ENCODE peak calls at places on chromosomes 3 and 15, in four cellular contexts. B is glutamatergic neuron, O is fibroblast of lung, E is activated T-cell treated with anti-CD3 and anti-CD28 coated beads for 1 hour. D is an unnamed sample.

GRCh38 chr3:129625071-129625874 is 18.8 kb upstream of the PLXND1 start:
- DNase-seq in B (peak), O (no peak), E (no peak), D (no peak)

GRCh38 chr3:128408693-128409620 is 57.7 kb downstream of the DNAJB8 start:
- DNase-seq in B (no peak), O (no peak), E (no peak), D (no peak)

GRCh38 chr3:187263270-187263669 is 28.3 kb downstream of the MASP1 start:
- DNase-seq in B (no peak), O (peak), E (no peak), D (no peak)

GRCh38 chr3:12662593-12663310 is 1.2 kb downstream of the RAF1 start:
- DNase-seq in B (peak), O (peak), E (peak), D (peak)

GRCh38 chr15:31352283-31352880 is 25.7 kb downstream of the KLF13 start:
- DNase-seq in B (no peak), O (peak), E (no peak), D (no peak)

GRCh38 chr3:183692436-183692835 is 5.2 kb upstream of the YEATS2 start:
- DNase-seq in B (no peak), O (no peak), E (no peak), D (no peak)

GRCh38 chr15:40562691-40563090 is 2.2 kb downstream of the CCDC32 start:
- DNase-seq in B (no peak), O (peak), E (no peak), D (no peak)

GRCh38 chr3:186929676-186930075 is 650 bp upstream of the ST6GAL1 start:
- DNase-seq in B (no peak), O (no peak), E (no peak), D (no peak)

GRCh38 chr3:138186803-138187295 is 252 bp upstream of the ARMC8 start:
- DNase-seq in B (peak), O (peak), E (peak), D (peak)

GRCh38 chr15:74994236-74994635 is 1.1 kb upstream of the SCAMP5 start:
- DNase-seq in B (no peak), O (no peak), E (no peak), D (no peak)

GRCh38 chr3:151037746-151038145 is 47.7 kb upstream of the MED12L start:
- DNase-seq in B (no peak), O (peak), E (no peak), D (no peak)

GRCh38 chr3:52403955-52404354 is 40.9 kb downstream of the SEMA3G start:
- DNase-seq in B (no peak), O (no peak), E (no peak), D (no peak)

GRCh38 chr3:78613366-78614008 is 1154.3 kb downstream of the ROBO1 start:
- DNase-seq in B (no peak), O (no peak), E (no peak), D (no peak)

GRCh38 chr3:125591116-125591755 is 4.1 kb downstream of the OSBPL11 start:
- DNase-seq in B (no peak), O (no peak), E (no peak), D (no peak)

GRCh38 chr3:52447512-52448355 is 2.8 kb upstream of the SEMA3G start:
- DNase-seq in B (no peak), O (no peak), E (no peak), D (no peak)

GRCh38 chr3:126967386-126967785 is 15.5 kb upstream of the PLXNA1 start:
- DNase-seq in B (no peak), O (no peak), E (no peak), D (no peak)

GRCh38 chr3:108412351-108412750 is 98.0 kb downstream of the MYH15 start:
- DNase-seq in B (no peak), O (no peak), E (no peak), D (no peak)

D was measured in effector CD4-positive, alpha-beta T cell.